ENCODE peak calls at places on chromosomes 12 and 14, in five cellular contexts. W, Q, E, T and P are unnamed samples.

GRCh38 chr12:1204581-1205121 is 213.6 kb downstream of the ERC1 start:
- DNase-seq in T (no peak), W (no peak), Q (no peak), E (no peak), P (no peak)

GRCh38 chr14:63039800-63040380 is 5.4 kb downstream of the KCNH5 start:
- DNase-seq in T (peak), E (peak), Q (no peak), W (no peak), P (peak)

GRCh38 chr12:61853945-61854344 is 406.3 kb upstream of the USP15 start:
- DNase-seq in W (no peak), T (no peak), E (no peak), Q (no peak), P (no peak)

GRCh38 chr12:75724913-75725312 is 213.5 kb upstream of the KRR1 start:
- DNase-seq in Q (no peak), W (peak), E (peak), T (peak), P (peak)

GRCh38 chr12:108320503-108321293 is 18.4 kb downstream of the CMKLR1 start:
- DNase-seq in T (no peak), Q (no peak), E (no peak), W (no peak), P (no peak)

GRCh38 chr12:118183155-118183554 is 47.2 kb downstream of the PEBP1 start:
- DNase-seq in Q (no peak), W (no peak), T (no peak), E (no peak), P (no peak)

GRCh38 chr12:133220521-133220920 is 15.2 kb downstream of the ANHX start:
- DNase-seq in T (no peak), E (no peak), Q (no peak), W (no peak), P (no peak)

GRCh38 chr12:81170072-81170471 is 92.2 kb downstream of the ACSS3 start:
- DNase-seq in E (peak), T (no peak), Q (no peak), W (no peak), P (no peak)

GRCh38 chr14:104431929-104432541 is 147.5 kb upstream of the C14orf180 start:
- DNase-seq in E (no peak), T (no peak), Q (no peak), W (no peak), P (no peak)

GRCh38 chr12:49644620-49644994 is 21.2 kb downstream of the PRPF40B start:
- DNase-seq in E (peak), T (peak), Q (peak), W (peak), P (peak)

GRCh38 chr12:131946757-131947156 is 3.0 kb upstream of the EP400 start:
- DNase-seq in E (no peak), W (no peak), T (no peak), Q (peak), P (no peak)

GRCh38 chr14:67837011-67837624 is 17.5 kb downstream of the RAD51B start:
- DNase-seq in Q (no peak), E (peak), W (peak), T (peak), P (peak)

GRCh38 chr12:9649532-9649940 is 20.0 kb upstream of the CLEC2D start:
- DNase-seq in T (no peak), E (peak), Q (peak), W (no peak), P (peak)

GRCh38 chr12:32501835-32502333 is 102.5 kb downstream of the FGD4 start:
- DNase-seq in Q (no peak), T (peak), E (peak), W (peak), P (peak)

GRCh38 chr12:10331642-10332239 is 24.1 kb downstream of the KLRD1 start:
- DNase-seq in E (peak), T (peak), Q (no peak), W (peak), P (peak)

GRCh38 chr12:129657179-129657578 is 246.6 kb downstream of the TMEM132D start:
- DNase-seq in W (no peak), E (no peak), Q (no peak), T (no peak), P (no peak)

GRCh38 chr14:79483989-79484388 is 727.3 kb downstream of the DIO2 start:
- DNase-seq in E (no peak), T (no peak), W (no peak), Q (no peak), P (no peak)

GRCh38 chr14:34110531-34110930 is 159.7 kb upstream of the EGLN3 start:
- DNase-seq in W (no peak), Q (no peak), T (no peak), E (no peak), P (no peak)

GRCh38 chr12:82874935-82875334 is 188.2 kb downstream of the TMTC2 start:
- DNase-seq in W (no peak), E (peak), T (peak), Q (no peak), P (peak)

GRCh38 chr14:103621860-103622259 is 7.2 kb upstream of the KLC1 start:
- DNase-seq in Q (no peak), W (no peak), T (no peak), E (no peak), P (no peak)

GRCh38 chr14:75995372-75996041 is 9.9 kb downstream of the IFT43 start:
- DNase-seq in E (no peak), T (peak), Q (no peak), W (no peak), P (no peak)

GRCh38 chr12:5015711-5016492 is 27.8 kb upstream of the KCNA5 start:
- DNase-seq in W (no peak), Q (no peak), T (no peak), E (no peak), P (no peak)
- TF ChIP-seq CTCF in W (no peak), Q (no peak), T (no peak), E (no peak), P (no peak)

GRCh38 chr12:94140556-94140955 is 7.8 kb upstream of the PLXNC1 start:
- DNase-seq in W (peak), E (no peak), T (no peak), Q (peak), P (peak)
- TF ChIP-seq CTCF in W (peak), E (peak), T (peak), Q (no peak), P (no peak)

DNA sequence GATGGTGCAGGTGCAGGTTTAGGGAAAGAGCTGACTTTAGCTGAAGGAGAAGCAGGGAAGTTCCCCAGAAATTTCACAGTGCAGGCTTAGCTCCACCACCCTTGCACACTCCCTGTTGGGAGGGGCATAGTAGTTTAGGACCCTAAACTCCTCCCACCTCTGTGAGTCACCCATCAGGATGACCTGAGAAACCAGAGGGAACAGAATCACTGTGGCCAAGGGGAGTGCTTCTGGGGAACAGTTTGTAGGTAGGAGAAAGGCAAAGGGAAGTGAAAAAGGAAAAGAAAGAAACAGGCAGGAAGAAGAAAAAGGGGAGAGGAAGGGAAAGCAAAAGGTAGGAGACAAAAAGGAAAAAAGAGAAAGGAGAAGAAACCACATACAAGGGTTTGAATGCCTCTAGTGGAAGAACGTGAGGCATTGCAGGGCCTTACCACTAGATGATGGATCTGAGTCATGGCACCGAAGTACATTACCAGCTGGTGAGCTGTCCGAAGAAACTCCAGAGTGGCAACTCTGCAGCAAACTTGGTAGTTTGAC is 404.2 kb downstream of the SLC6A15 start:
- DNase-seq in Q (no peak), E (peak), W (no peak), T (no peak), P (peak)
- TF ChIP-seq CTCF in Q (no peak), E (peak), W (peak), T (peak), P (peak)

GRCh38 chr12:105294164-105294563 is 36.3 kb upstream of the C12orf75 start:
- DNase-seq in Q (no peak), W (no peak), T (no peak), E (no peak), P (no peak)

GRCh38 chr12:105288311-105288996 is 42.0 kb upstream of the C12orf75 start:
- DNase-seq in T (no peak), W (no peak), E (no peak), Q (no peak), P (no peak)

GRCh38 chr12:105289114-105289904 is 41.2 kb upstream of the C12orf75 start:
- DNase-seq in T (no peak), Q (no peak), W (no peak), E (peak), P (no peak)

GRCh38 chr12:105292705-105293104 is 37.8 kb upstream of the C12orf75 start:
- DNase-seq in W (no peak), T (no peak), E (no peak), Q (no peak), P (no peak)

GRCh38 chr12:105291531-105291930 is 39.0 kb upstream of the C12orf75 start:
- DNase-seq in Q (no peak), E (no peak), W (no peak), T (no peak), P (no peak)
- TF ChIP-seq CTCF in Q (no peak), E (no peak), W (no peak), T (no peak), P (no peak)

GRCh38 chr12:116916714-116917114 is 6.0 kb downstream of the FBXW8 start:
- DNase-seq in E (peak), T (peak), W (peak), Q (no peak), P (peak)
- TF ChIP-seq CTCF in E (peak), T (peak), W (peak), Q (no peak), P (no peak)

GRCh38 chr12:46133751-46134150 is 135.1 kb downstream of the SLC38A1 start:
- DNase-seq in E (peak), T (no peak), W (no peak), Q (no peak), P (peak)

GRCh38 chr12:46135750-46136149 is 133.1 kb downstream of the SLC38A1 start:
- DNase-seq in Q (no peak), W (no peak), T (no peak), E (no peak), P (no peak)

GRCh38 chr12:46134205-46134811 is 134.5 kb downstream of the SLC38A1 start:
- DNase-seq in Q (no peak), T (no peak), W (no peak), E (no peak), P (no peak)

GRCh38 chr12:46134852-46135251 is 134.0 kb downstream of the SLC38A1 start:
- DNase-seq in W (no peak), E (no peak), Q (no peak), T (no peak), P (no peak)

DNA sequence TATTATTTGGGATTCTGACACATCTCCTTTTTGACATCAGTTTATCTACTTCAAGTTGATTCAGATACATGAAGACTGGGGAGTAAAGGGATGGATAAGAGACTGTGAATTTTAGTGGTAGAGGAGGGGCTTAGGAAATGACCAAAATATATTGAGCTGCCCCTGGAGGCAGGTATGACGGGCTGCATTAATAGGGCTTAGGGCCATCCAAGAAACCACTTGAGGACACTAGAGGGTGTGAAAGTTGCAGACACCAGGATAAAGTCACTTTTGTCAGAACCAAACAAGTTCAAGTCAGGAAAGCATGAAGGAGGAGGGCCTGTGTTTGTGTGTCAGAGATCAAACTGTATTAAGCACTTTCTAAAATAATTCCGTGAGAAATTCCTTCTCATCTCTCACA is 137.1 kb downstream of the SLC38A1 start:
- DNase-seq in Q (no peak), W (no peak), E (peak), T (no peak), P (no peak)
- TF ChIP-seq CTCF in Q (no peak), W (peak), E (peak), T (no peak), P (no peak)

DNA sequence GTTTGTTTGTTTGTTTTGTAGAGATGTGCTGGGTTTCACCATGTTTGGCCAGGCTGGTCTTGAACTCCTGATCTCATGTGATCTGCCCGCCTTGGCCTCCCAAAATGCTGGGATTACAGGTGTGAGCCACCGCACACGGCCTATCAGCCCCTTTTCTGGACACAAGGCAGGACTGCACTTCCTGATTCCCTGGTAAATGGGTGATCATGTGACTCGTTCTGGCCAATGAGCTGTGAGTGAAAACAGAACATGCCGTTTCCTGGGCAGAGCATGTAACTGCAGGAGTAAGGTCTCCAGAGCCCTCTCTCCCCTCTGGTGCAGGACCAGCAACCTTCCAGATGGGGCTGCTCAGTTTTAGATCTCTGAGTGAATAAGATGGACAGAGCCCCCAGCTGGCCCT is 92.7 kb downstream of the ITPK1 start:
- DNase-seq in W (peak), T (no peak), E (no peak), Q (no peak), P (no peak)
- TF ChIP-seq CTCF in W (no peak), T (no peak), E (no peak), Q (no peak), P (no peak)